ENCODE peak calls at places on chromosomes 7 and 10, in nine cellular contexts. One of them, this sample, is unnamed.

GRCh38 chr10:124122211-124122610 is 28.8 kb upstream of the CHST15 start:
- DNase-seq in HT1080: no peak
- DNase-seq in progenitor cell of endocrine pancreas: no peak
- DNase-seq in GM19239: no peak
- DNase-seq in Calu3: no peak
- DNase-seq in A172: no peak
- DNase-seq in iPS-NIHi11: no peak
- DNase-seq in AG08395: no peak
- DNase-seq in sciatic nerve: no peak
- DNase-seq in this sample: no peak

GRCh38 chr7:50812847-50813475 is 30.3 kb upstream of the GRB10 start:
- DNase-seq in HT1080: peak
- DNase-seq in progenitor cell of endocrine pancreas: no peak
- DNase-seq in GM19239: no peak
- DNase-seq in Calu3: peak
- DNase-seq in A172: peak
- DNase-seq in iPS-NIHi11: peak
- DNase-seq in AG08395: peak
- DNase-seq in sciatic nerve: peak
- DNase-seq in this sample: no peak

GRCh38 chr7:140212100-140212881 is 35.5 kb upstream of the KDM7A start:
- DNase-seq in HT1080: peak
- DNase-seq in progenitor cell of endocrine pancreas: no peak
- DNase-seq in GM19239: peak
- DNase-seq in Calu3: no peak
- DNase-seq in A172: peak
- DNase-seq in iPS-NIHi11: no peak
- DNase-seq in AG08395: no peak
- DNase-seq in sciatic nerve: peak
- DNase-seq in this sample: no peak

GRCh38 chr10:14356921-14357320 is 26.2 kb upstream of the FRMD4A start:
- DNase-seq in HT1080: peak
- DNase-seq in progenitor cell of endocrine pancreas: no peak
- DNase-seq in GM19239: no peak
- DNase-seq in Calu3: no peak
- DNase-seq in A172: peak
- DNase-seq in iPS-NIHi11: no peak
- DNase-seq in AG08395: peak
- DNase-seq in sciatic nerve: no peak
- DNase-seq in this sample: no peak

GRCh38 chr7:150357277-150357676 is 11.3 kb upstream of the REPIN1 start:
- DNase-seq in HT1080: no peak
- DNase-seq in progenitor cell of endocrine pancreas: no peak
- DNase-seq in GM19239: no peak
- DNase-seq in Calu3: no peak
- DNase-seq in A172: peak
- DNase-seq in iPS-NIHi11: no peak
- DNase-seq in AG08395: no peak
- DNase-seq in sciatic nerve: peak
- DNase-seq in this sample: no peak

GRCh38 chr7:141839256-141839655 is 2.0 kb downstream of the PRSS37 start:
- DNase-seq in HT1080: no peak
- DNase-seq in progenitor cell of endocrine pancreas: no peak
- DNase-seq in GM19239: no peak
- DNase-seq in Calu3: no peak
- DNase-seq in A172: no peak
- DNase-seq in iPS-NIHi11: no peak
- DNase-seq in AG08395: no peak
- DNase-seq in sciatic nerve: no peak
- DNase-seq in this sample: no peak

GRCh38 chr10:96218826-96219225 is 52.5 kb downstream of the BLNK start:
- DNase-seq in HT1080: no peak
- DNase-seq in progenitor cell of endocrine pancreas: no peak
- DNase-seq in GM19239: no peak
- DNase-seq in Calu3: no peak
- DNase-seq in A172: no peak
- DNase-seq in iPS-NIHi11: no peak
- DNase-seq in AG08395: no peak
- DNase-seq in sciatic nerve: no peak
- DNase-seq in this sample: no peak

GRCh38 chr10:62903828-62904227 is 87.7 kb upstream of the EGR2 start:
- DNase-seq in HT1080: peak
- DNase-seq in progenitor cell of endocrine pancreas: no peak
- DNase-seq in GM19239: no peak
- DNase-seq in Calu3: no peak
- DNase-seq in A172: no peak
- DNase-seq in iPS-NIHi11: no peak
- DNase-seq in AG08395: peak
- DNase-seq in sciatic nerve: no peak
- DNase-seq in this sample: no peak

GRCh38 chr7:54778696-54779285 is 19.8 kb upstream of the SEC61G start:
- DNase-seq in HT1080: peak
- DNase-seq in progenitor cell of endocrine pancreas: no peak
- DNase-seq in GM19239: no peak
- DNase-seq in Calu3: no peak
- DNase-seq in A172: peak
- DNase-seq in iPS-NIHi11: no peak
- DNase-seq in AG08395: no peak
- DNase-seq in sciatic nerve: no peak
- DNase-seq in this sample: no peak

GRCh38 chr10:86804805-86805204 is 48.4 kb downstream of the BMPR1A start:
- DNase-seq in HT1080: no peak
- DNase-seq in progenitor cell of endocrine pancreas: no peak
- DNase-seq in GM19239: no peak
- DNase-seq in Calu3: no peak
- DNase-seq in A172: no peak
- DNase-seq in iPS-NIHi11: no peak
- DNase-seq in AG08395: no peak
- DNase-seq in sciatic nerve: no peak
- DNase-seq in this sample: no peak

GRCh38 chr10:27252267-27253000 is 11.8 kb upstream of the ACBD5 start:
- DNase-seq in HT1080: no peak
- DNase-seq in progenitor cell of endocrine pancreas: peak
- DNase-seq in GM19239: peak
- DNase-seq in Calu3: peak
- DNase-seq in A172: no peak
- DNase-seq in iPS-NIHi11: peak
- DNase-seq in AG08395: peak
- DNase-seq in sciatic nerve: peak
- DNase-seq in this sample: no peak

GRCh38 chr7:37534893-37535610 is 86.4 kb upstream of the ELMO1 start:
- DNase-seq in HT1080: no peak
- DNase-seq in progenitor cell of endocrine pancreas: no peak
- DNase-seq in GM19239: no peak
- DNase-seq in Calu3: no peak
- DNase-seq in A172: no peak
- DNase-seq in iPS-NIHi11: no peak
- DNase-seq in AG08395: no peak
- DNase-seq in sciatic nerve: no peak
- DNase-seq in this sample: no peak

GRCh38 chr7:30869794-30870491 is 41.7 kb upstream of the AQP1 start:
- DNase-seq in HT1080: no peak
- DNase-seq in progenitor cell of endocrine pancreas: no peak
- DNase-seq in GM19239: no peak
- DNase-seq in Calu3: no peak
- DNase-seq in A172: peak
- DNase-seq in iPS-NIHi11: no peak
- DNase-seq in AG08395: peak
- DNase-seq in sciatic nerve: no peak
- DNase-seq in this sample: no peak

GRCh38 chr10:11415095-11415494 is 196.4 kb downstream of the USP6NL start:
- DNase-seq in HT1080: no peak
- DNase-seq in progenitor cell of endocrine pancreas: no peak
- DNase-seq in GM19239: no peak
- DNase-seq in Calu3: no peak
- DNase-seq in A172: no peak
- DNase-seq in iPS-NIHi11: no peak
- DNase-seq in AG08395: no peak
- DNase-seq in sciatic nerve: no peak
- DNase-seq in this sample: no peak

GRCh38 chr10:102632394-102633062 is 11.8 kb upstream of the TRIM8 start:
- DNase-seq in HT1080: peak
- DNase-seq in progenitor cell of endocrine pancreas: no peak
- DNase-seq in GM19239: no peak
- DNase-seq in Calu3: no peak
- DNase-seq in A172: no peak
- DNase-seq in iPS-NIHi11: no peak
- DNase-seq in AG08395: no peak
- DNase-seq in sciatic nerve: peak
- DNase-seq in this sample: no peak

GRCh38 chr10:50596897-50597296 is 26.9 kb downstream of the SGMS1 start:
- DNase-seq in HT1080: no peak
- DNase-seq in progenitor cell of endocrine pancreas: no peak
- DNase-seq in GM19239: no peak
- DNase-seq in Calu3: no peak
- DNase-seq in A172: no peak
- DNase-seq in iPS-NIHi11: no peak
- DNase-seq in AG08395: no peak
- DNase-seq in sciatic nerve: no peak
- DNase-seq in this sample: no peak

GRCh38 chr7:41046221-41046761 is 656.6 kb downstream of the INHBA start:
- DNase-seq in HT1080: peak
- DNase-seq in progenitor cell of endocrine pancreas: no peak
- DNase-seq in GM19239: no peak
- DNase-seq in Calu3: peak
- DNase-seq in A172: peak
- DNase-seq in iPS-NIHi11: no peak
- DNase-seq in AG08395: no peak
- DNase-seq in sciatic nerve: no peak
- DNase-seq in this sample: no peak

GRCh38 chr10:50576245-50576815 is 47.4 kb downstream of the SGMS1 start:
- DNase-seq in HT1080: peak
- DNase-seq in progenitor cell of endocrine pancreas: no peak
- DNase-seq in GM19239: no peak
- DNase-seq in Calu3: peak
- DNase-seq in A172: peak
- DNase-seq in iPS-NIHi11: no peak
- DNase-seq in AG08395: peak
- DNase-seq in sciatic nerve: no peak
- DNase-seq in this sample: no peak

GRCh38 chr7:108450160-108450559 is 6.1 kb downstream of the NRCAM start:
- DNase-seq in HT1080: no peak
- DNase-seq in progenitor cell of endocrine pancreas: no peak
- DNase-seq in GM19239: no peak
- DNase-seq in Calu3: no peak
- DNase-seq in A172: no peak
- DNase-seq in iPS-NIHi11: no peak
- DNase-seq in AG08395: no peak
- DNase-seq in sciatic nerve: no peak
- DNase-seq in this sample: no peak

GRCh38 chr10:35481421-35481820 is 123.7 kb upstream of the GJD4 start:
- DNase-seq in HT1080: no peak
- DNase-seq in progenitor cell of endocrine pancreas: no peak
- DNase-seq in GM19239: no peak
- DNase-seq in Calu3: no peak
- DNase-seq in A172: no peak
- DNase-seq in iPS-NIHi11: no peak
- DNase-seq in AG08395: no peak
- DNase-seq in sciatic nerve: no peak
- DNase-seq in this sample: no peak

GRCh38 chr7:105596866-105597265 is 15.6 kb upstream of the EFCAB10 start:
- DNase-seq in HT1080: no peak
- DNase-seq in progenitor cell of endocrine pancreas: no peak
- DNase-seq in GM19239: no peak
- DNase-seq in Calu3: no peak
- DNase-seq in A172: no peak
- DNase-seq in iPS-NIHi11: no peak
- DNase-seq in AG08395: no peak
- DNase-seq in sciatic nerve: no peak
- DNase-seq in this sample: no peak

GRCh38 chr10:104120903-104121484 is 977 bp upstream of the SFR1 start:
- DNase-seq in HT1080: peak
- DNase-seq in progenitor cell of endocrine pancreas: peak
- DNase-seq in GM19239: no peak
- DNase-seq in Calu3: peak
- DNase-seq in A172: peak
- DNase-seq in iPS-NIHi11: peak
- DNase-seq in AG08395: peak
- DNase-seq in sciatic nerve: peak
- DNase-seq in this sample: peak

GRCh38 chr10:69179743-69180524 is at the start of gene SUPV3L1:
- DNase-seq in HT1080: peak
- DNase-seq in progenitor cell of endocrine pancreas: peak
- DNase-seq in GM19239: peak
- DNase-seq in Calu3: peak
- DNase-seq in A172: peak
- DNase-seq in iPS-NIHi11: peak
- DNase-seq in AG08395: peak
- DNase-seq in sciatic nerve: peak
- DNase-seq in this sample: peak

This sample was measured in neural crest cell.